ENCODE peak calls at places on chromosome 18, in eight cellular contexts. One of them, this sample, is unnamed.

GRCh38 chr18:29378739-29379138 is 1201.8 kb upstream of the CDH2 start:
- DNase-seq in HS-5: no peak
- DNase-seq in right cardiac atrium: no peak
- DNase-seq in AG09309: no peak
- DNase-seq in activated T-cell treated with anti-CD3 and anti-CD28 coated beads for 24 hours: no peak
- DNase-seq in HT-29: no peak
- DNase-seq in DMS53: peak; percentile 29
- DNase-seq in fibroblast of mammary gland: peak; percentile 53
- DNase-seq in this sample: no peak

GRCh38 chr18:28690836-28691835 is 514.2 kb upstream of the CDH2 start:
- DNase-seq in HS-5: no peak
- DNase-seq in right cardiac atrium: peak; percentile 13
- DNase-seq in AG09309: no peak
- DNase-seq in activated T-cell treated with anti-CD3 and anti-CD28 coated beads for 24 hours: no peak
- DNase-seq in HT-29: no peak
- DNase-seq in DMS53: no peak
- DNase-seq in fibroblast of mammary gland: peak; percentile 44
- DNase-seq in this sample: no peak

GRCh38 chr18:54335638-54336173 is 22.0 kb downstream of the STARD6 start:
- DNase-seq in HS-5: no peak
- DNase-seq in right cardiac atrium: no peak
- DNase-seq in AG09309: no peak
- DNase-seq in activated T-cell treated with anti-CD3 and anti-CD28 coated beads for 24 hours: no peak
- DNase-seq in HT-29: no peak
- DNase-seq in DMS53: peak; percentile 23
- DNase-seq in fibroblast of mammary gland: no peak
- DNase-seq in this sample: no peak

GRCh38 chr18:37986665-37987064 is 421.1 kb upstream of the CELF4 start:
- DNase-seq in HS-5: no peak
- DNase-seq in right cardiac atrium: no peak
- DNase-seq in AG09309: no peak
- DNase-seq in activated T-cell treated with anti-CD3 and anti-CD28 coated beads for 24 hours: no peak
- DNase-seq in HT-29: no peak
- DNase-seq in DMS53: peak; percentile 11
- DNase-seq in fibroblast of mammary gland: no peak
- DNase-seq in this sample: no peak

GRCh38 chr18:78106946-78107345 is 857.3 kb downstream of the GALR1 start:
- DNase-seq in HS-5: no peak
- DNase-seq in right cardiac atrium: no peak
- DNase-seq in AG09309: no peak
- DNase-seq in activated T-cell treated with anti-CD3 and anti-CD28 coated beads for 24 hours: no peak
- DNase-seq in HT-29: no peak
- DNase-seq in DMS53: no peak
- DNase-seq in fibroblast of mammary gland: no peak
- DNase-seq in this sample: no peak

GRCh38 chr18:74493689-74494088 is 2.5 kb upstream of the CNDP2 start:
- DNase-seq in HS-5: no peak
- DNase-seq in right cardiac atrium: no peak
- DNase-seq in AG09309: no peak
- DNase-seq in activated T-cell treated with anti-CD3 and anti-CD28 coated beads for 24 hours: peak; percentile 29
- DNase-seq in HT-29: peak; percentile 63
- DNase-seq in DMS53: peak; percentile 96
- DNase-seq in fibroblast of mammary gland: peak; percentile 63
- DNase-seq in this sample: no peak

GRCh38 chr18:63157293-63158011 is 162.1 kb downstream of the BCL2 start:
- DNase-seq in HS-5: no peak
- DNase-seq in right cardiac atrium: no peak
- DNase-seq in AG09309: no peak
- DNase-seq in activated T-cell treated with anti-CD3 and anti-CD28 coated beads for 24 hours: no peak
- DNase-seq in HT-29: no peak
- DNase-seq in DMS53: peak; percentile 88
- DNase-seq in fibroblast of mammary gland: no peak
- DNase-seq in this sample: no peak

GRCh38 chr18:33928226-33928625 is 296.5 kb downstream of the NOL4 start:
- DNase-seq in HS-5: peak; percentile 29
- DNase-seq in right cardiac atrium: no peak
- DNase-seq in AG09309: no peak
- DNase-seq in activated T-cell treated with anti-CD3 and anti-CD28 coated beads for 24 hours: no peak
- DNase-seq in HT-29: no peak
- DNase-seq in DMS53: no peak
- DNase-seq in fibroblast of mammary gland: peak; percentile 72
- DNase-seq in this sample: no peak

GRCh38 chr18:934518-935123 is 29.9 kb downstream of the ADCYAP1 start:
- DNase-seq in HS-5: no peak
- DNase-seq in right cardiac atrium: no peak
- DNase-seq in AG09309: no peak
- DNase-seq in activated T-cell treated with anti-CD3 and anti-CD28 coated beads for 24 hours: no peak
- DNase-seq in HT-29: no peak
- DNase-seq in DMS53: peak; percentile 90
- DNase-seq in fibroblast of mammary gland: no peak
- DNase-seq in this sample: no peak

This sample was measured in SIG-M5.